ENCODE peak calls at places on chromosome 1, in seven cellular contexts. N is SHP77; G is T47D; R is H9; H is activated CD4-positive, alpha-beta T cell treated with anti-CD3 and anti-CD28 coated beads, Interleukin-2, amount 50 U/mL, for 1 hour; C is NCI-H460; Q is NCI-H2029. J is an unnamed sample.

GRCh38 chr1:12249181-12249580 is 19.4 kb downstream of the VPS13D start:
- DNase-seq in N (no peak), G (no peak), R (no peak), H (no peak), C (no peak), Q (no peak), J (peak)

GRCh38 chr1:54564312-54565112 is 16.5 kb downstream of the ACOT11 start:
- DNase-seq in N (no peak), G (no peak), R (peak), H (no peak), C (no peak), Q (peak), J (no peak)

GRCh38 chr1:89699451-89699986 is 66.6 kb downstream of the LRRC8C start:
- DNase-seq in N (no peak), G (no peak), R (no peak), H (no peak), C (no peak), Q (no peak), J (no peak)

GRCh38 chr1:200302192-200302892 is 107.5 kb downstream of the ZNF281 start:
- DNase-seq in N (no peak), G (peak), R (peak), H (peak), C (no peak), Q (peak), J (peak)

GRCh38 chr1:78005755-78006154 is 1.0 kb downstream of the DNAJB4 start:
- DNase-seq in N (peak), G (no peak), R (no peak), H (no peak), C (peak), Q (no peak), J (peak)

GRCh38 chr1:87077959-87078673 is 163.7 kb downstream of the HS2ST1 start:
- DNase-seq in N (no peak), G (no peak), R (no peak), H (no peak), C (no peak), Q (no peak), J (no peak)

GRCh38 chr1:192573499-192573898 is 2.1 kb upstream of the RGS1 start:
- DNase-seq in N (peak), G (no peak), R (no peak), H (no peak), C (no peak), Q (no peak), J (peak)

GRCh38 chr1:79848316-79848715 is 841.8 kb upstream of the ADGRL4 start:
- DNase-seq in N (no peak), G (no peak), R (no peak), H (no peak), C (no peak), Q (no peak), J (peak)

GRCh38 chr1:205440476-205441317 is 15.1 kb downstream of the BLACAT1 start:
- DNase-seq in N (peak), G (no peak), R (peak), H (peak), C (no peak), Q (peak), J (peak)

GRCh38 chr1:41626616-41627375 is 142.3 kb upstream of the EDN2 start:
- DNase-seq in N (no peak), G (no peak), R (peak), H (no peak), C (no peak), Q (no peak), J (peak)

GRCh38 chr1:59089922-59090457 is 206.9 kb upstream of the FGGY start:
- DNase-seq in N (no peak), G (no peak), R (no peak), H (no peak), C (no peak), Q (no peak), J (peak)